ENCODE peak calls at places on chromosomes 3 and 15, in four cellular contexts. One of them, this sample, is unnamed.

GRCh38 chr15:71777216-71777943 is 33.0 kb upstream of the NR2E3 start:
- DNase-seq in cardiac fibroblast: no peak
- DNase-seq in NCI-H2081: no peak
- DNase-seq in NCI-H460: no peak
- DNase-seq in this sample: no peak

GRCh38 chr15:76433798-76434400 is 97.3 kb downstream of the ISL2 start:
- DNase-seq in cardiac fibroblast: peak; percentile 29
- DNase-seq in NCI-H2081: no peak
- DNase-seq in NCI-H460: no peak
- DNase-seq in this sample: no peak

GRCh38 chr3:141845407-141846049 is 30.9 kb upstream of the ATP1B3 start:
- DNase-seq in cardiac fibroblast: no peak
- DNase-seq in NCI-H2081: no peak
- DNase-seq in NCI-H460: no peak
- DNase-seq in this sample: no peak

GRCh38 chr3:137013955-137014688 is 56.3 kb downstream of the IL20RB start:
- DNase-seq in cardiac fibroblast: peak; percentile 91
- DNase-seq in NCI-H2081: peak; percentile 90
- DNase-seq in NCI-H460: peak; percentile 78
- DNase-seq in this sample: peak; percentile 63

GRCh38 chr3:113746955-113747718 is at the start of gene ATP6V1A:
- DNase-seq in cardiac fibroblast: peak; percentile 30
- DNase-seq in NCI-H2081: peak; percentile 87
- DNase-seq in NCI-H460: no peak
- DNase-seq in this sample: no peak

GRCh38 chr3:84304214-84304613 is 654.6 kb upstream of the CADM2 start:
- DNase-seq in cardiac fibroblast: no peak
- DNase-seq in NCI-H2081: no peak
- DNase-seq in NCI-H460: no peak
- DNase-seq in this sample: no peak

GRCh38 chr15:25663515-25663914 is 199.6 kb downstream of the ATP10A start:
- DNase-seq in cardiac fibroblast: no peak
- DNase-seq in NCI-H2081: no peak
- DNase-seq in NCI-H460: no peak
- DNase-seq in this sample: no peak

GRCh38 chr3:63968612-63969350 is 54.5 kb downstream of the PSMD6 start:
- DNase-seq in cardiac fibroblast: peak; percentile 38
- DNase-seq in NCI-H2081: no peak
- DNase-seq in NCI-H460: no peak
- DNase-seq in this sample: no peak

GRCh38 chr3:36866358-36866757 is 78.5 kb downstream of the TRANK1 start:
- DNase-seq in cardiac fibroblast: peak; percentile 34
- DNase-seq in NCI-H2081: no peak
- DNase-seq in NCI-H460: no peak
- DNase-seq in this sample: no peak

GRCh38 chr15:69144530-69144929 is 15.9 kb upstream of the GLCE start:
- DNase-seq in cardiac fibroblast: no peak
- DNase-seq in NCI-H2081: no peak
- DNase-seq in NCI-H460: no peak
- DNase-seq in this sample: no peak

GRCh38 chr3:32175607-32176197 is 62.8 kb upstream of the CMTM8 start:
- DNase-seq in cardiac fibroblast: peak; percentile 83
- DNase-seq in NCI-H2081: peak; percentile 54
- DNase-seq in NCI-H460: peak; percentile 47
- DNase-seq in this sample: peak; percentile 74

GRCh38 chr15:57476533-57476975 is 100.2 kb downstream of the CGNL1 start:
- DNase-seq in cardiac fibroblast: peak; percentile 37
- DNase-seq in NCI-H2081: no peak
- DNase-seq in NCI-H460: no peak
- DNase-seq in this sample: no peak

GRCh38 chr3:158528306-158528705 is 42.7 kb upstream of the MLF1 start:
- DNase-seq in cardiac fibroblast: no peak
- DNase-seq in NCI-H2081: no peak
- DNase-seq in NCI-H460: no peak
- DNase-seq in this sample: no peak

GRCh38 chr3:71581981-71582611 is 1.4 kb downstream of the FOXP1 start:
- DNase-seq in cardiac fibroblast: peak; percentile 31
- DNase-seq in NCI-H2081: peak; percentile 64
- DNase-seq in NCI-H460: no peak
- DNase-seq in this sample: no peak

GRCh38 chr3:126110431-126111125 is 26.7 kb upstream of the SLC41A3 start:
- DNase-seq in cardiac fibroblast: no peak
- DNase-seq in NCI-H2081: no peak
- DNase-seq in NCI-H460: no peak
- DNase-seq in this sample: no peak

GRCh38 chr15:78313383-78313782 is 14.0 kb upstream of the SKIC8 start:
- DNase-seq in cardiac fibroblast: no peak
- DNase-seq in NCI-H2081: no peak
- DNase-seq in NCI-H460: no peak
- DNase-seq in this sample: no peak

GRCh38 chr15:61084944-61085367 is 144.1 kb downstream of the RORA start:
- DNase-seq in cardiac fibroblast: peak; percentile 11
- DNase-seq in NCI-H2081: peak; percentile 38
- DNase-seq in NCI-H460: no peak
- DNase-seq in this sample: no peak

GRCh38 chr3:29822051-29822450 is 541.2 kb downstream of the RBMS3 start:
- DNase-seq in cardiac fibroblast: peak; percentile 52
- DNase-seq in NCI-H2081: no peak
- DNase-seq in NCI-H460: no peak
- DNase-seq in this sample: no peak

GRCh38 chr3:73558399-73559075 is 66.2 kb downstream of the PDZRN3 start:
- DNase-seq in cardiac fibroblast: peak; percentile 37
- DNase-seq in NCI-H2081: no peak
- DNase-seq in NCI-H460: no peak
- DNase-seq in this sample: no peak

GRCh38 chr15:50879016-50879415 is 29.5 kb upstream of the AP4E1 start:
- DNase-seq in cardiac fibroblast: no peak
- DNase-seq in NCI-H2081: no peak
- DNase-seq in NCI-H460: no peak
- DNase-seq in this sample: no peak

GRCh38 chr3:38651153-38651789 is 1.8 kb upstream of the SCN5A start:
- DNase-seq in cardiac fibroblast: peak; percentile 61
- DNase-seq in NCI-H2081: peak; percentile 76
- DNase-seq in NCI-H460: peak; percentile 49
- DNase-seq in this sample: peak; percentile 60

GRCh38 chr15:66789029-66790025 is 87.3 kb downstream of the SMAD6 start:
- DNase-seq in cardiac fibroblast: peak; percentile 74
- DNase-seq in NCI-H2081: no peak
- DNase-seq in NCI-H460: peak; percentile 59
- DNase-seq in this sample: no peak

GRCh38 chr3:14481018-14481645 is 59.0 kb downstream of the GRIP2 start:
- DNase-seq in cardiac fibroblast: no peak
- DNase-seq in NCI-H2081: no peak
- DNase-seq in NCI-H460: no peak
- DNase-seq in this sample: no peak

GRCh38 chr3:140134231-140134630 is 199.2 kb downstream of the CLSTN2 start:
- DNase-seq in cardiac fibroblast: no peak
- DNase-seq in NCI-H2081: no peak
- DNase-seq in NCI-H460: no peak
- DNase-seq in this sample: no peak

GRCh38 chr15:85302271-85302670 is 78.1 kb upstream of the AKAP13 start:
- DNase-seq in cardiac fibroblast: no peak
- DNase-seq in NCI-H2081: no peak
- DNase-seq in NCI-H460: no peak
- DNase-seq in this sample: no peak

GRCh38 chr3:169389211-169389924 is 274.1 kb downstream of the MECOM start:
- DNase-seq in cardiac fibroblast: no peak
- DNase-seq in NCI-H2081: peak; percentile 25
- DNase-seq in NCI-H460: no peak
- DNase-seq in this sample: no peak